ENCODE peak calls at places on chromosomes 4 and X, in six cellular contexts. One of them, this sample, is unnamed.

GRCh38 chrX:7145454-7145853 is 2.1 kb upstream of the STS start:
- DNase-seq in type B pancreatic cell: no peak
- DNase-seq in BJ: no peak
- DNase-seq in CD8-positive, alpha-beta T cell: no peak
- DNase-seq in choroid plexus epithelial cell: no peak
- DNase-seq in H9: no peak
- DNase-seq in this sample: no peak

GRCh38 chr4:183906486-183906735 is 1.3 kb downstream of the STOX2 start:
- DNase-seq in type B pancreatic cell: no peak
- DNase-seq in BJ: no peak
- DNase-seq in CD8-positive, alpha-beta T cell: no peak
- DNase-seq in choroid plexus epithelial cell: no peak
- DNase-seq in H9: no peak
- DNase-seq in this sample: no peak

GRCh38 chr4:88660446-88661294 is 37.0 kb downstream of the NAP1L5 start:
- DNase-seq in type B pancreatic cell: no peak
- DNase-seq in BJ: peak; percentile 66
- DNase-seq in CD8-positive, alpha-beta T cell: no peak
- DNase-seq in choroid plexus epithelial cell: peak; percentile 34
- DNase-seq in H9: no peak
- DNase-seq in this sample: no peak

GRCh38 chr4:1192493-1193205 is 20.3 kb upstream of the SPON2 start:
- DNase-seq in type B pancreatic cell: no peak
- DNase-seq in BJ: no peak
- DNase-seq in CD8-positive, alpha-beta T cell: no peak
- DNase-seq in choroid plexus epithelial cell: no peak
- DNase-seq in H9: peak; percentile 19
- DNase-seq in this sample: no peak

GRCh38 chrX:39261446-39262147 is 460.3 kb downstream of the MID1IP1 start:
- DNase-seq in type B pancreatic cell: no peak
- DNase-seq in BJ: no peak
- DNase-seq in CD8-positive, alpha-beta T cell: no peak
- DNase-seq in choroid plexus epithelial cell: peak; percentile 49
- DNase-seq in H9: no peak
- DNase-seq in this sample: no peak

GRCh38 chrX:106670631-106671030 is 55.9 kb upstream of the RNF128 start:
- DNase-seq in type B pancreatic cell: no peak
- DNase-seq in BJ: no peak
- DNase-seq in CD8-positive, alpha-beta T cell: no peak
- DNase-seq in choroid plexus epithelial cell: peak; percentile 12
- DNase-seq in H9: no peak
- DNase-seq in this sample: no peak

GRCh38 chr4:81422591-81422990 is 49.1 kb downstream of the RASGEF1B start:
- DNase-seq in type B pancreatic cell: no peak
- DNase-seq in BJ: no peak
- DNase-seq in CD8-positive, alpha-beta T cell: no peak
- DNase-seq in choroid plexus epithelial cell: no peak
- DNase-seq in H9: no peak
- DNase-seq in this sample: no peak

GRCh38 chr4:108763226-108763593 is 357 bp upstream of the ETNPPL start:
- DNase-seq in type B pancreatic cell: no peak
- DNase-seq in BJ: no peak
- DNase-seq in CD8-positive, alpha-beta T cell: no peak
- DNase-seq in choroid plexus epithelial cell: no peak
- DNase-seq in H9: no peak
- DNase-seq in this sample: no peak

GRCh38 chr4:176198316-176198903 is 3.0 kb upstream of the SPATA4 start:
- DNase-seq in type B pancreatic cell: no peak
- DNase-seq in BJ: no peak
- DNase-seq in CD8-positive, alpha-beta T cell: no peak
- DNase-seq in choroid plexus epithelial cell: no peak
- DNase-seq in H9: peak; percentile 52
- DNase-seq in this sample: no peak

GRCh38 chr4:72954811-72955210 is 114.7 kb downstream of the COX18 start:
- DNase-seq in type B pancreatic cell: no peak
- DNase-seq in BJ: no peak
- DNase-seq in CD8-positive, alpha-beta T cell: no peak
- DNase-seq in choroid plexus epithelial cell: no peak
- DNase-seq in H9: no peak
- DNase-seq in this sample: no peak

GRCh38 chr4:72945719-72946336 is 123.7 kb downstream of the COX18 start:
- DNase-seq in type B pancreatic cell: no peak
- DNase-seq in BJ: no peak
- DNase-seq in CD8-positive, alpha-beta T cell: no peak
- DNase-seq in choroid plexus epithelial cell: no peak
- DNase-seq in H9: no peak
- DNase-seq in this sample: no peak

GRCh38 chr4:72948080-72948479 is 121.4 kb downstream of the COX18 start:
- DNase-seq in type B pancreatic cell: no peak
- DNase-seq in BJ: no peak
- DNase-seq in CD8-positive, alpha-beta T cell: no peak
- DNase-seq in choroid plexus epithelial cell: no peak
- DNase-seq in H9: no peak
- DNase-seq in this sample: no peak

GRCh38 chr4:72951628-72952027 is 117.9 kb downstream of the COX18 start:
- DNase-seq in type B pancreatic cell: no peak
- DNase-seq in BJ: no peak
- DNase-seq in CD8-positive, alpha-beta T cell: no peak
- DNase-seq in choroid plexus epithelial cell: no peak
- DNase-seq in H9: no peak
- DNase-seq in this sample: no peak

GRCh38 chr4:72951147-72951546 is 118.4 kb downstream of the COX18 start:
- DNase-seq in type B pancreatic cell: no peak
- DNase-seq in BJ: no peak
- DNase-seq in CD8-positive, alpha-beta T cell: no peak
- DNase-seq in choroid plexus epithelial cell: peak; percentile 30
- DNase-seq in H9: no peak
- DNase-seq in this sample: no peak
- TF ChIP-seq CTCF in type B pancreatic cell: peak; percentile 51
- TF ChIP-seq CTCF in BJ: peak; percentile 27
- TF ChIP-seq CTCF in CD8-positive, alpha-beta T cell: no peak
- TF ChIP-seq CTCF in choroid plexus epithelial cell: peak; percentile 50
- TF ChIP-seq CTCF in H9: peak; percentile 56
- TF ChIP-seq CTCF in this sample: no peak

GRCh38 chr4:13933163-13933562 is 305.6 kb upstream of the BOD1L1 start:
- DNase-seq in type B pancreatic cell: no peak
- DNase-seq in BJ: no peak
- DNase-seq in CD8-positive, alpha-beta T cell: no peak
- DNase-seq in choroid plexus epithelial cell: peak; percentile 43
- DNase-seq in H9: no peak
- DNase-seq in this sample: peak; percentile 63
- TF ChIP-seq CTCF in type B pancreatic cell: no peak
- TF ChIP-seq CTCF in BJ: peak; percentile 39
- TF ChIP-seq CTCF in CD8-positive, alpha-beta T cell: no peak
- TF ChIP-seq CTCF in choroid plexus epithelial cell: peak; percentile 30
- TF ChIP-seq CTCF in H9: peak; percentile 44
- TF ChIP-seq CTCF in this sample: peak; percentile 23

GRCh38 chr4:6079965-6080364 is 61.7 kb upstream of the C4orf50 start:
- DNase-seq in type B pancreatic cell: no peak
- DNase-seq in BJ: no peak
- DNase-seq in CD8-positive, alpha-beta T cell: no peak
- DNase-seq in choroid plexus epithelial cell: no peak
- DNase-seq in H9: no peak
- DNase-seq in this sample: no peak

GRCh38 chr4:6071191-6071958 is 53.1 kb upstream of the C4orf50 start:
- DNase-seq in type B pancreatic cell: no peak
- DNase-seq in BJ: no peak
- DNase-seq in CD8-positive, alpha-beta T cell: no peak
- DNase-seq in choroid plexus epithelial cell: no peak
- DNase-seq in H9: peak; percentile 61
- DNase-seq in this sample: no peak

GRCh38 chr4:6071959-6072720 is 53.9 kb upstream of the C4orf50 start:
- DNase-seq in type B pancreatic cell: no peak
- DNase-seq in BJ: no peak
- DNase-seq in CD8-positive, alpha-beta T cell: no peak
- DNase-seq in choroid plexus epithelial cell: no peak
- DNase-seq in H9: no peak
- DNase-seq in this sample: no peak

GRCh38 chr4:6074723-6075122 is 56.5 kb upstream of the C4orf50 start:
- DNase-seq in type B pancreatic cell: no peak
- DNase-seq in BJ: no peak
- DNase-seq in CD8-positive, alpha-beta T cell: no peak
- DNase-seq in choroid plexus epithelial cell: no peak
- DNase-seq in H9: no peak
- DNase-seq in this sample: no peak

DNA sequence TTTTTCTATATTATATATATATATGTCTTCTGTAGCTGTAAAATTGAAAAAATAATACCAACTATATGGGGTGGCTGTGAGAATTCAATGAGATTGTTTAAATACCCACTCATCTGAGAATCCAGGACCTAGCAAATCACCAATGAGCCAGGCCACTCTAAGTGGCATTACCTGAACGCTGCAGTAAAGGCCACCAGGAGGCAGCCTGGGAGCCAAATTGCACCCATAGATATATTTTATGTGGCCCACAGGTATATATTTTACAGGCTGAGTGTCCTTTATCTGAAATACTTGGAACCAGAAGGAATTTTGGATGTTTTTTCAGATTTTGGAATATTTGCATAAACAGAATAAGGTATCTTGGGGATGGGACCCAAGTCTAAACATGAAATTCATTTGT is 58.2 kb upstream of the C4orf50 start:
- DNase-seq in type B pancreatic cell: no peak
- DNase-seq in BJ: no peak
- DNase-seq in CD8-positive, alpha-beta T cell: no peak
- DNase-seq in choroid plexus epithelial cell: no peak
- DNase-seq in H9: no peak
- DNase-seq in this sample: no peak
- TF ChIP-seq CTCF in type B pancreatic cell: peak; percentile 57
- TF ChIP-seq CTCF in BJ: no peak
- TF ChIP-seq CTCF in CD8-positive, alpha-beta T cell: no peak
- TF ChIP-seq CTCF in choroid plexus epithelial cell: no peak
- TF ChIP-seq CTCF in H9: peak; percentile 76
- TF ChIP-seq CTCF in this sample: no peak

GRCh38 chr4:95371457-95372179 is 177.2 kb downstream of the UNC5C start:
- DNase-seq in type B pancreatic cell: no peak
- DNase-seq in BJ: no peak
- DNase-seq in CD8-positive, alpha-beta T cell: no peak
- DNase-seq in choroid plexus epithelial cell: no peak
- DNase-seq in H9: no peak
- DNase-seq in this sample: no peak

GRCh38 chr4:95381843-95382580 is 166.8 kb downstream of the UNC5C start:
- DNase-seq in type B pancreatic cell: no peak
- DNase-seq in BJ: no peak
- DNase-seq in CD8-positive, alpha-beta T cell: no peak
- DNase-seq in choroid plexus epithelial cell: no peak
- DNase-seq in H9: no peak
- DNase-seq in this sample: no peak

GRCh38 chr4:95379633-95380032 is 169.1 kb downstream of the UNC5C start:
- DNase-seq in type B pancreatic cell: no peak
- DNase-seq in BJ: no peak
- DNase-seq in CD8-positive, alpha-beta T cell: no peak
- DNase-seq in choroid plexus epithelial cell: no peak
- DNase-seq in H9: no peak
- DNase-seq in this sample: no peak

GRCh38 chr4:95377511-95377910 is 171.3 kb downstream of the UNC5C start:
- DNase-seq in type B pancreatic cell: no peak
- DNase-seq in BJ: no peak
- DNase-seq in CD8-positive, alpha-beta T cell: no peak
- DNase-seq in choroid plexus epithelial cell: no peak
- DNase-seq in H9: no peak
- DNase-seq in this sample: no peak
- TF ChIP-seq CTCF in type B pancreatic cell: no peak
- TF ChIP-seq CTCF in BJ: no peak
- TF ChIP-seq CTCF in CD8-positive, alpha-beta T cell: no peak
- TF ChIP-seq CTCF in choroid plexus epithelial cell: no peak
- TF ChIP-seq CTCF in H9: no peak
- TF ChIP-seq CTCF in this sample: no peak

DNA sequence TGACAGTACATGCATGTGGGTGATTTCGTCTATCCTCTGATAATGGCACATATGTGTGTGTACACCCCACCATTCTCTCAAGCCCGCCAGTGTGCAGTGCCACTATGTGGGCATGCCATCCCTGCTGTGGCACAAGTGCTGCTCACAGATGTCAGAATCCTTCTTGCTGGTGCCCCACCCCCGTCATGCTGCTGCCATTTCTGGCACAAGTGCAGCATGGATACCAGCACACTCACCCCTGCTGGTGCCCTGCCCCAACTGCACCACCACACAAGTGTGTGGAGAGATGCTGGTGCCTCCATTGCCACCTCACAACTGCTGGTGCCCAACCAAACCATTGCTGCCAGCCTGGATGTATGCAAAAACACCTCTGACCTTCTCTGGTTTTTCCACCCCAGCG is 1133.8 kb downstream of the TECRL start:
- DNase-seq in type B pancreatic cell: no peak
- DNase-seq in BJ: no peak
- DNase-seq in CD8-positive, alpha-beta T cell: no peak
- DNase-seq in choroid plexus epithelial cell: no peak
- DNase-seq in H9: peak; percentile 23
- DNase-seq in this sample: no peak
- TF ChIP-seq CTCF in type B pancreatic cell: no peak
- TF ChIP-seq CTCF in BJ: no peak
- TF ChIP-seq CTCF in CD8-positive, alpha-beta T cell: no peak
- TF ChIP-seq CTCF in choroid plexus epithelial cell: no peak
- TF ChIP-seq CTCF in H9: no peak
- TF ChIP-seq CTCF in this sample: no peak

GRCh38 chr4:8699063-8699385 is 106.5 kb downstream of the CPZ start:
- DNase-seq in type B pancreatic cell: no peak
- DNase-seq in BJ: no peak
- DNase-seq in CD8-positive, alpha-beta T cell: no peak
- DNase-seq in choroid plexus epithelial cell: no peak
- DNase-seq in H9: peak; percentile 12
- DNase-seq in this sample: no peak

GRCh38 chr4:8701101-8702019 is 108.8 kb downstream of the CPZ start:
- DNase-seq in type B pancreatic cell: peak; percentile 60
- DNase-seq in BJ: no peak
- DNase-seq in CD8-positive, alpha-beta T cell: no peak
- DNase-seq in choroid plexus epithelial cell: no peak
- DNase-seq in H9: peak; percentile 12
- DNase-seq in this sample: no peak

GRCh38 chr4:8699479-8700145 is 107.0 kb downstream of the CPZ start:
- DNase-seq in type B pancreatic cell: peak; percentile 60
- DNase-seq in BJ: no peak
- DNase-seq in CD8-positive, alpha-beta T cell: no peak
- DNase-seq in choroid plexus epithelial cell: no peak
- DNase-seq in H9: peak; percentile 26
- DNase-seq in this sample: no peak

GRCh38 chr4:8702020-8702495 is 109.5 kb downstream of the CPZ start:
- DNase-seq in type B pancreatic cell: peak; percentile 40
- DNase-seq in BJ: no peak
- DNase-seq in CD8-positive, alpha-beta T cell: no peak
- DNase-seq in choroid plexus epithelial cell: no peak
- DNase-seq in H9: peak; percentile 15
- DNase-seq in this sample: no peak

GRCh38 chr4:8700576-8700975 is 108.0 kb downstream of the CPZ start:
- DNase-seq in type B pancreatic cell: peak; percentile 60
- DNase-seq in BJ: no peak
- DNase-seq in CD8-positive, alpha-beta T cell: no peak
- DNase-seq in choroid plexus epithelial cell: no peak
- DNase-seq in H9: peak; percentile 16
- DNase-seq in this sample: no peak
- TF ChIP-seq CTCF in type B pancreatic cell: no peak
- TF ChIP-seq CTCF in BJ: no peak
- TF ChIP-seq CTCF in CD8-positive, alpha-beta T cell: no peak
- TF ChIP-seq CTCF in choroid plexus epithelial cell: no peak
- TF ChIP-seq CTCF in H9: no peak
- TF ChIP-seq CTCF in this sample: no peak